ENCODE peak calls at places on chromosomes 13 and 19, in eight cellular contexts. M is K562, Y is pancreas, G is sigmoid colon, V is kidney, E is WERI-Rb-1, C is heart right ventricle, P is heart left ventricle. J is an unnamed sample. For H3K9me3, the result is how much of the 10 kb centered on the place peaks cover.

GRCh38 chr19:42206871-42207755 is 10.4 kb downstream of the DEDD2 start:
- DNase-seq in M (peak), Y (no peak), G (no peak), V (peak), E (no peak), C (no peak), P (no peak), J (no peak)

GRCh38 chr19:4519521-4520277 is 1.4 kb upstream of the PLIN4 start:
- DNase-seq in M (no peak), Y (no peak), G (peak), V (no peak), E (no peak), C (peak), P (peak), J (no peak)

GRCh38 chr13:113103646-113104045 is 1.9 kb upstream of the F7 start:
- DNase-seq in M (no peak), Y (no peak), G (no peak), V (no peak), E (no peak), C (no peak), P (no peak), J (no peak)

GRCh38 chr19:42242071-42242511 is 311 bp downstream of the GSK3A start:
- DNase-seq in M (no peak), Y (no peak), G (no peak), V (no peak), E (peak), C (no peak), P (no peak), J (no peak)

GRCh38 chr19:46299004-46299509 is 2.2 kb downstream of the HIF3A start:
- DNase-seq in M (no peak), Y (peak), G (peak), V (peak), E (no peak), C (peak), P (peak), J (no peak)

GRCh38 chr13:28347456-28348371 is 147.2 kb downstream of the FLT1 start:
- DNase-seq in M (peak), Y (no peak), G (no peak), V (no peak), E (peak), C (no peak), P (no peak), J (no peak)

GRCh38 chr13:105642511-105642958 is 892.9 kb downstream of the EFNB2 start:
- DNase-seq in M (no peak), Y (no peak), G (no peak), V (no peak), E (no peak), C (no peak), P (no peak), J (no peak)

GRCh38 chr13:40126301-40127085 is 471.0 kb downstream of the COG6 start:
- DNase-seq in M (no peak), Y (no peak), G (no peak), V (no peak), E (no peak), C (no peak), P (no peak), J (no peak)

GRCh38 chr19:39941615-39942507 is 7.4 kb upstream of the FCGBP start:
- DNase-seq in M (no peak), Y (no peak), G (no peak), V (no peak), E (no peak), C (no peak), P (peak), J (peak)

GRCh38 chr13:110758195-110758594 is 44.7 kb downstream of the ING1 start:
- DNase-seq in M (no peak), Y (no peak), G (no peak), V (no peak), E (no peak), C (no peak), P (no peak), J (no peak)

GRCh38 chr19:48754950-48755645 is at the start of gene FGF21:
- DNase-seq in M (no peak), Y (no peak), G (no peak), V (no peak), E (no peak), C (no peak), P (no peak), J (no peak)

GRCh38 chr19:11164879-11165406 is 9.4 kb upstream of the SPC24 start:
- DNase-seq in M (no peak), Y (no peak), G (peak), V (peak), E (no peak), C (peak), P (peak), J (no peak)

GRCh38 chr13:37942929-37943328 is 73.4 kb upstream of the TRPC4 start:
- DNase-seq in M (no peak), Y (no peak), G (no peak), V (no peak), E (no peak), C (no peak), P (no peak), J (no peak)

GRCh38 chr13:26342898-26343297 is 89.0 kb downstream of the CDK8 start:
- DNase-seq in M (no peak), Y (no peak), G (no peak), V (no peak), E (peak), C (no peak), P (no peak), J (no peak)

GRCh38 chr19:29843180-29844051 is 31.6 kb downstream of the CCNE1 start:
- DNase-seq in M (no peak), Y (peak), G (peak), V (peak), E (peak), C (peak), P (peak), J (no peak)

GRCh38 chr13:93169980-93170379 is 56.6 kb upstream of the GPC6 start:
- DNase-seq in M (no peak), Y (no peak), G (no peak), V (no peak), E (no peak), C (no peak), P (no peak), J (no peak)

GRCh38 chr19:16285769-16286564 is 38.7 kb upstream of the KLF2 start:
- DNase-seq in M (no peak), Y (no peak), G (no peak), V (no peak), E (no peak), C (peak), P (no peak), J (no peak)

GRCh38 chr19:38838208-38838985 is 6.8 kb upstream of the ECH1 start:
- DNase-seq in M (no peak), Y (no peak), G (no peak), V (no peak), E (no peak), C (no peak), P (no peak), J (no peak)

GRCh38 chr19:29372921-29373797 is 152.6 kb upstream of the VSTM2B start:
- DNase-seq in M (no peak), Y (no peak), G (peak), V (no peak), E (no peak), C (no peak), P (no peak), J (no peak)

GRCh38 chr13:20796791-20797513 is 23.2 kb upstream of the EEF1AKMT1 start:
- DNase-seq in M (no peak), Y (no peak), G (no peak), V (no peak), E (no peak), C (no peak), P (no peak), J (no peak)

GRCh38 chr13:103238441-103238840 is 172.2 kb upstream of the SLC10A2 start:
- DNase-seq in M (no peak), Y (no peak), G (no peak), V (no peak), E (no peak), C (no peak), P (no peak), J (no peak)

GRCh38 chr19:52464798-52465470 is 11.6 kb downstream of the ZNF578 start:
- DNase-seq in M (peak), Y (no peak), G (no peak), V (no peak), E (peak), C (no peak), P (no peak), J (no peak)

GRCh38 chr13:108609353-108609752 is 20.1 kb upstream of the MYO16 start:
- DNase-seq in M (no peak), Y (no peak), G (no peak), V (no peak), E (no peak), C (no peak), P (no peak), J (no peak)

GRCh38 chr13:85266331-85266730 is 532.9 kb downstream of the SLITRK6 start:
- DNase-seq in M (no peak), Y (no peak), G (no peak), V (no peak), E (no peak), C (no peak), P (no peak), J (no peak)

GRCh38 chr19:57334191-57334590 is 13.9 kb downstream of the ZNF543 start:
- DNase-seq in M (no peak), Y (no peak), G (no peak), V (no peak), E (no peak), C (no peak), P (no peak), J (no peak)

GRCh38 chr19:4437103-4437502 is 20.5 kb downstream of the UBXN6 start:
- DNase-seq in M (no peak), Y (no peak), G (no peak), V (no peak), E (no peak), C (no peak), P (no peak), J (no peak)

GRCh38 chr13:106484755-106485193 is 50.7 kb downstream of the EFNB2 start:
- DNase-seq in M (no peak), Y (no peak), G (peak), V (no peak), E (no peak), C (no peak), P (peak), J (no peak)

GRCh38 chr19:30428856-30429255 is 56.7 kb downstream of the ZNF536 start:
- DNase-seq in M (no peak), Y (no peak), G (no peak), V (no peak), E (no peak), C (no peak), P (no peak), J (no peak)

GRCh38 chr13:38902551-38902950 is 88.1 kb downstream of the STOML3 start:
- DNase-seq in M (no peak), Y (no peak), G (no peak), V (no peak), E (no peak), C (no peak), P (no peak), J (no peak)

GRCh38 chr13:58773280-58773859 is 1141.8 kb downstream of the PCDH17 start:
- DNase-seq in M (no peak), Y (no peak), G (peak), V (peak), E (no peak), C (no peak), P (no peak), J (no peak)

DNA sequence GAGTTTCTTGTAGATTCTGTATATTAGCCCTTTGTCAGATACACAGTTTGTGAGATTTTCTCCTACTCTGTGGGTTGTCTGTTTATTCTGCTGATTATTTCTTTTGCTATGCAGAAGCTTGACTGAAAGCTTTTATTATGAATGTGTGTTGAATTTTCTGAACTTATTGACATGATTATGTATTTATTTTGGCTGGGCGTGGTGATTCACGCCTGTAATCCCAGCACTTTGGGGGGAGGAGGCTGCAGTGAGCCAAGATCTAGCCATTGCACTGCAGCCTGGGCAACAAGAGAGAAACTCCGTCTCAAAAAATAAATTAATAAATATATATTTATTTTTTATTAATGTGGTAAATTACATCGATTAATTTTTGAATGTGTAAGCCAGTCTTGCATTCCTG is 78.9 kb downstream of the DNAJC15 start:
- DNase-seq in M (no peak), Y (no peak), G (no peak), V (no peak), E (no peak), C (no peak), P (no peak), J (no peak)
- H3K9me3 ChIP-seq in M (under half), Y (under half), G (under half), V (under half), E (under half), C (under half), P (under half), J (under half)

DNA sequence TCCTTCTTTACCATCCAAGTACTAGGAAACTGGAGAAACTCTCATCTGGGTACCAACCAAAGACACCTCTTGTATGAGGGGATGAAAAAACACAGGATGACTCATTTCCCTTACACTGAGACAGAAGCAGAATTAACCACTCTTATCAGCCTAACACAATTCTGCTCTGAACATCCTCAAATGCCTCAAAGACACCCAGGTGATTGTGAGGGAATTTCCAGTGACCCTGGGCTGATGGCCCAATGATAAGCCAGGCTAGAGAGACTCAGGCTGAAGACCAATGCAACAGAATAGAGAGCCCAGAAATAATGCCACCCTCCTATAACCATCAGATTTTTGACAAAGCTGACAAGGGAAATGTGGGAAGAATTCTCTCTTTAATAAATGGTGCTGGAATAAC is 7.0 kb downstream of the ZNF737 start:
- DNase-seq in M (no peak), Y (no peak), G (no peak), V (no peak), E (no peak), C (no peak), P (no peak), J (no peak)
- H3K9me3 ChIP-seq in M (under half), Y (under half), G (under half), V (under half), E (under half), C (half or more), P (half or more), J (under half)

GRCh38 chr19:36807029-36807428 is 31.2 kb downstream of the ZNF790 start:
- DNase-seq in M (no peak), Y (no peak), G (no peak), V (no peak), E (no peak), C (no peak), P (no peak), J (no peak)
- H3K9me3 ChIP-seq in M (under half), Y (under half), G (half or more), V (under half), E (under half), C (half or more), P (half or more), J (under half)

DNA sequence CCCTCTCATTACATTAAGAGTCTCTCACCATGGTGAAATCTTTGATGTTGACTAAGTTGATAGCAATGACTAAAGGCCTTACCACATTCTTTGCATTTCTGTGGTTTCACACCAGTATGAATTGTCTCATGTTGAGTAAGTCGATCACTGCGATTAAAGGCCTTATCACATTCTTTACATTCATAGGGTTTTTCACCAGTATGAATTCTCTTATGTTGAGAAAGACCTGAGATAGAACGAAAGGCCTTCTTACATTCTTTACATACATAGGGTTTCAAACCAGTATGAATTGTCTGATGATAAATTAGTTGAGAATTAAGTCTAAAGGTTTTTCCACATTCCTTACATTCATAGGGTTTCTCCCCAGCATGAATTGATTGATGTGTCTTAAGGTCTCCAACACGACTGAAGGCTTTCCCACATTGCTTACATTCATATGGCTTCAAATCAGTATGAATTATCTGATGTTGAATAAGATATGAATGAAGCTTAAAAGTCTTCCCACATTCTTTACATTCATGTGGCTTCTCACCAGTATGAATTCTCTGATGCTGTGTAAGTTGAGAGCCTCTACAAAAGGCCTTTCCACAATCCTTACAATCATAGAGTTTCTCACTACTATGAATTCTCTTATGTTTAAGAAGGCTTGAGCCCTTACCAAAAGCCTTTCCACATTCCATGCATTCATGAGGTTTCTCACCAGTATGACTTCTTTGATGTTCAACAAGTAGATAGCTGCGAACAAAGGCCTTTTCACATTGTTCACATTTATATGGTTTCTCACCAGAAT is 45.6 kb downstream of the ZNF283 start:
- DNase-seq in M (no peak), Y (no peak), G (no peak), V (no peak), E (no peak), C (no peak), P (no peak), J (no peak)
- H3K9me3 ChIP-seq in M (under half), Y (under half), G (half or more), V (under half), E (under half), C (half or more), P (half or more), J (under half)

GRCh38 chr13:48319458-48320395 is 16.2 kb downstream of the RB1 start:
- DNase-seq in M (no peak), Y (no peak), G (no peak), V (peak), E (no peak), C (no peak), P (no peak), J (no peak)

GRCh38 chr13:48320906-48321510 is 17.5 kb downstream of the RB1 start:
- DNase-seq in M (no peak), Y (no peak), G (no peak), V (peak), E (no peak), C (no peak), P (no peak), J (peak)

GRCh38 chr13:48318714-48319457 is 15.3 kb downstream of the RB1 start:
- DNase-seq in M (no peak), Y (peak), G (peak), V (peak), E (no peak), C (peak), P (no peak), J (no peak)

GRCh38 chr13:48322294-48322693 is 18.7 kb downstream of the RB1 start:
- DNase-seq in M (no peak), Y (no peak), G (no peak), V (no peak), E (no peak), C (no peak), P (no peak), J (no peak)

DNA sequence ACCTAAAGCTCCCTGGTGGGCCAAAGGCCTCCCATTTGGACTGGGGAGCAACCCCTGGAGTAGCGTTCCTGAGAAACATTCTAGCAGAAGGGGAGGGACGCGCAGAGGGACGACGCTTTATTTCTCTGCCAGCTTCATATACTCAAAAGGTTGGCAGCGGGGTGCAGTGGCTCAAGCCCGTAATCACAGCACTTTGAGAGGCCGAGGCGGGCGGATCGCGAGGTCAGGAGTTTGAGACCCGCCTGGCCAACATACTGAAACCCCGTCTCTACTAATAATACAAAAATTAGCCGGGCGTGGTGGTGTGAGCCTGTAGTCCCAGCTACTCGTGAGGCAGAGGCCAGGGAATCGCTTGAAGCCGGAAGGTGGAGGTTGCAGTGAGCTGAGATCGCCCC is 16.8 kb downstream of the RB1 start:
- DNase-seq in M (no peak), Y (no peak), G (no peak), V (peak), E (no peak), C (no peak), P (no peak), J (no peak)
- H3K9me3 ChIP-seq in M (under half), Y (under half), G (under half), V (under half), E (under half), C (under half), P (under half), J (under half)

GRCh38 chr19:12629215-12629614 is 18.5 kb downstream of the ZNF791 start:
- DNase-seq in M (no peak), Y (no peak), G (no peak), V (no peak), E (no peak), C (no peak), P (no peak), J (no peak)

GRCh38 chr19:12623361-12624031 is 12.8 kb downstream of the ZNF791 start:
- DNase-seq in M (no peak), Y (no peak), G (no peak), V (no peak), E (no peak), C (no peak), P (no peak), J (no peak)

GRCh38 chr19:12628040-12629022 is 17.6 kb downstream of the ZNF791 start:
- DNase-seq in M (no peak), Y (no peak), G (no peak), V (no peak), E (no peak), C (no peak), P (no peak), J (no peak)

GRCh38 chr19:12626958-12627357 is 16.2 kb downstream of the ZNF791 start:
- DNase-seq in M (no peak), Y (no peak), G (no peak), V (no peak), E (no peak), C (no peak), P (no peak), J (no peak)
- H3K9me3 ChIP-seq in M (under half), Y (under half), G (under half), V (under half), E (under half), C (under half), P (under half), J (under half)

GRCh38 chr19:22332924-22333323 is 46.7 kb downstream of the ZNF729 start:
- DNase-seq in M (no peak), Y (no peak), G (no peak), V (no peak), E (no peak), C (no peak), P (no peak), J (no peak)
- H3K9me3 ChIP-seq in M (under half), Y (under half), G (under half), V (under half), E (under half), C (under half), P (under half), J (under half)

J was measured in T-helper 17 cell.